ENCODE peak calls at places on chromosomes 7 and 10, in five cellular contexts. One of them, this sample, is unnamed.

GRCh38 chr10:1109795-1110673 is 53.8 kb downstream of the WDR37 start:
- DNase-seq in tibial nerve: peak; percentile 46
- DNase-seq in psoas muscle: no peak
- DNase-seq in colonic mucosa: peak; percentile 72
- DNase-seq in dorsolateral prefrontal cortex: peak; percentile 78
- DNase-seq in this sample: peak; percentile 91

GRCh38 chr10:5198386-5198785 is 1.7 kb downstream of the AKR1C4 start:
- DNase-seq in tibial nerve: no peak
- DNase-seq in psoas muscle: no peak
- DNase-seq in colonic mucosa: no peak
- DNase-seq in dorsolateral prefrontal cortex: no peak
- DNase-seq in this sample: no peak

GRCh38 chr7:87001214-87001613 is 58.2 kb downstream of the ELAPOR2 start:
- DNase-seq in tibial nerve: no peak
- DNase-seq in psoas muscle: no peak
- DNase-seq in colonic mucosa: no peak
- DNase-seq in dorsolateral prefrontal cortex: no peak
- DNase-seq in this sample: peak; percentile 46

GRCh38 chr10:47369251-47369894 is 14.7 kb downstream of the ZNF488 start:
- DNase-seq in tibial nerve: no peak
- DNase-seq in psoas muscle: peak; percentile 35
- DNase-seq in colonic mucosa: no peak
- DNase-seq in dorsolateral prefrontal cortex: no peak
- DNase-seq in this sample: no peak

GRCh38 chr7:49638166-49638565 is 135.3 kb upstream of the VWC2 start:
- DNase-seq in tibial nerve: no peak
- DNase-seq in psoas muscle: no peak
- DNase-seq in colonic mucosa: no peak
- DNase-seq in dorsolateral prefrontal cortex: no peak
- DNase-seq in this sample: no peak

GRCh38 chr7:120064565-120064964 is 208.4 kb upstream of the KCND2 start:
- DNase-seq in tibial nerve: no peak
- DNase-seq in psoas muscle: no peak
- DNase-seq in colonic mucosa: no peak
- DNase-seq in dorsolateral prefrontal cortex: no peak
- DNase-seq in this sample: no peak

GRCh38 chr10:43082087-43082486 is 5.2 kb downstream of the RET start:
- DNase-seq in tibial nerve: no peak
- DNase-seq in psoas muscle: no peak
- DNase-seq in colonic mucosa: no peak
- DNase-seq in dorsolateral prefrontal cortex: no peak
- DNase-seq in this sample: no peak

GRCh38 chr7:159145544-159145891 is 851 bp upstream of the VIPR2 start:
- DNase-seq in tibial nerve: no peak
- DNase-seq in psoas muscle: peak; percentile 21
- DNase-seq in colonic mucosa: no peak
- DNase-seq in dorsolateral prefrontal cortex: no peak
- DNase-seq in this sample: no peak

DNA sequence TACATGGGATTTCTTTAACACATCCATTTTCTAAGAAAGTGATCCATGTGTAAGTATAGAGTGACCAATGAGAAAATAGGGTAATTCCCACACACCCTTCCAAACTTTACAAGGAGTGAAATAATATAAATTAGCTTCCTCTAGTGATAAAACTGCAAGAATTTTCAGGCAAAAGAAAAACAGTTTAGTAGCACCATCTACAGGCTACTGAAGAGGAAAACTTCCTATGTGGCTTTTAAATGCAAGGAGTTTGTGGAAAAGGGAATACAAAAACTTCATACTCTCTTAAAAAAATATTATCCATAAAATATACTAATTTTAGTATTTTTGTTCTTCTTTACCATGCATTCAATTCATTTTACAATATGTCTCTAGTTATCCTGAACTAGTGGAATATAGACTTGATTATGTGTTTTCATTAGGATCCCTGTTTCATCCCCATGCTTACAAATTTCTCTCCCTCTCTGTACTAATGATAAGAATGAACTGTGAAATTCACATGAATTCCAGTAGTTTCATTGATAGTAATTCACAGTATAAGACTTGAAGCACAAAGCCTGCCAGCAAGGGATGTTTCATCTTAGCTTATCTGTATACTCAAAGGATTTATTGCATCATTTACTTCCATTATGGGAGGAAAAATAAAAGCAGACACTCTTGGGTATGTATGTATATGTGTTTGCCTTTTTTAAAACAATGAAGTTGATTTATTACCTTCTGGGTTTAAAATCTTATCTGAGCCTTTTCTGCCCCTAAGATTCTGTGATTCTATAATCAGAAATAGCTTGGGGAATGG is 442.9 kb downstream of the AUTS2 start:
- DNase-seq in tibial nerve: no peak
- DNase-seq in psoas muscle: no peak
- DNase-seq in colonic mucosa: no peak
- DNase-seq in dorsolateral prefrontal cortex: no peak
- DNase-seq in this sample: no peak
- TF ChIP-seq CTCF in tibial nerve: no peak
- TF ChIP-seq CTCF in psoas muscle: peak; percentile 55
- TF ChIP-seq CTCF in colonic mucosa: peak; percentile 19
- TF ChIP-seq CTCF in dorsolateral prefrontal cortex: peak; percentile 79
- TF ChIP-seq CTCF in this sample: peak; percentile 12

DNA sequence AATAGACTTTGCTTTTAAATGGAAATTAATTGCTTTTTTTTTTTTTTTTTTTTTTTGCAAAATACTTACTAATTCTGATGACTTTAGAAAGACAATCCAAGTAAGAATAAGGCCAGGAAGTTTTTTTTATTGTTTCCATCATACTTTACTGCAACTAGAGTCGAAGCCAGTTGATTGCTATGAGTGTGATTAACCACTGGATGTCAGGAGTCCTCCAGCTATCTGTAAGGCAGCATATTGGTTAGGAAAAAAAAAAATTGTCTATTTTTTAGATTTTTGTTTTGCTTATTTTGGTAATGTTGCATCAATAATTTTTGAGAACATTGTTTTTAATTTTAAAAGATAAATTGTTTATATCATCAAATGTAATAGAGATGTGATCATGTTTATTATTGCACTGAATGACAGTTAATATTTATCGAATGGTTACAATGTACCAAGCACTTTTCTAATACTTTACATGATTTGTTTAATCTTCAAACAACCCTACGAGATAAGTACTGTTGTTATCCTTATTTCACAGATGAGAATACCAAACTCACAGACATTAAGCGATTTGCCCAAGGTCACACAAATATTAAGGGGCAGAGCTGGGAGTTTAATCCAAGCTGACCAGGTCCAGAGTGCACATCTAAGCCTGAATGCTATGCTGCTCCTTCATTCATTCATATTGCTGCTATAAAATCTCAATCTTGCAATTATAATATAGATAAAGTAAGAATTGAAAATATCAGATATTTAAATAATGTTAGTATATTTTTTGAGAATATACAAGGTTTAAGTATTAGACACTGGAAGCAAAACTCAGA is 19.9 kb upstream of the LMOD2 start:
- DNase-seq in tibial nerve: no peak
- DNase-seq in psoas muscle: no peak
- DNase-seq in colonic mucosa: no peak
- DNase-seq in dorsolateral prefrontal cortex: no peak
- DNase-seq in this sample: peak; percentile 41
- H3K27ac ChIP-seq in tibial nerve: no peak overlapping the region
- H3K27ac ChIP-seq in psoas muscle: peak overlapping the region; percentile 69
- H3K27ac ChIP-seq in colonic mucosa: no peak overlapping the region
- H3K27ac ChIP-seq in dorsolateral prefrontal cortex: no peak overlapping the region
- H3K27ac ChIP-seq in this sample: no peak overlapping the region

DNA sequence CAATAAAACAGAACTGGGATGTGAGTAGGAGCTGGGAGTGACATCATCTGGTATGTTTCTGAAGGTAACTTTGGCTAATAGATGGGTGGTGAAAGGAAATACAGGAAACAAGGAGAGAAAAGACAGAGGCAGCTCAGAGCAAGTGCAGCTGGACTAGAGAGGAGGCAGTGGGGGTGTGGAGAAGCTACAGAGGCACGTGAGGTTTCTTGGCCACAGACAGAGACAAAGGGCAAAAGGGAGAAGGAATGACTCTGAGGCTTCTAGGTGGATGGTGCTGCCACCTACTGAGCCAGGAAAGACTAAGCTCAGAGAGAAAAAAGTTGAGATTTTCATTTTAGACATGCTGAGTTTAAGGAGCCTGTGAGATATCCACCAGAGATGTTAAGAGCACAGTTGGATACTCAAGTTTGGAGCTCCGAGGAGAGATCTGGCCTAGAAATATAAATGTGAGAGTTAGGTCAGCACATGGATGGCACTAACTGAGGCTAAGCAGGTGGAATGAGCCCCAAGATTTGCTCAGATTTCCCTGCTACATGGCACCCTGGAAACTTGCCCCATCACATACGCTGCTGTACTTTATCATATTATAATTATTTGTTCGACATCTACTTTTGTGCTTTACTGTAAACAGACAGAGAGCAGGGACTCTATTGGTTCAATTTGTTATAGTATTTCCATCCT is 293.0 kb upstream of the IMMP2L start:
- DNase-seq in tibial nerve: peak; percentile 27
- DNase-seq in psoas muscle: no peak
- DNase-seq in colonic mucosa: peak; percentile 69
- DNase-seq in dorsolateral prefrontal cortex: peak; percentile 58
- DNase-seq in this sample: peak; percentile 27
- TF ChIP-seq CTCF in tibial nerve: peak; percentile 17
- TF ChIP-seq CTCF in psoas muscle: peak; percentile 18
- TF ChIP-seq CTCF in colonic mucosa: peak; percentile 22
- TF ChIP-seq CTCF in dorsolateral prefrontal cortex: peak; percentile 66
- TF ChIP-seq CTCF in this sample: peak; percentile 42

DNA sequence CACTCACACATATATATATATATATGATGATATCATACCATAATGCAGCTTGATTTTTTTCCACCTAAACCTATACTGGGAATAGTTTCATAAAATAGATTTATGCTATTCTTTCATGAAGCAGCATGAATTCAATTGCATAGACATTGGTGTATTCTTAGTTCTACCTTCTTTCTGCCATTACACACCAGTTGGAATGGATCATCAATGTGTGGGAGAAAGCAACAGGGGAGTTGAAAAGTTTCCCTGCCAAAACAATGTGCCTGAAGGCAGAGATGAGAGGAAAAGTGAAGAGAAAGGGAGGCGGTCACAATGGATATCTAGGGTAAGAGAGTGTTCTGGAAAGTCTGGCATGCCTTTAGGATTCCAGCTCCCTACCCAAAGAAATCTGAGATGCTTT is 25.2 kb upstream of the ACSL5 start:
- DNase-seq in tibial nerve: no peak
- DNase-seq in psoas muscle: no peak
- DNase-seq in colonic mucosa: no peak
- DNase-seq in dorsolateral prefrontal cortex: no peak
- DNase-seq in this sample: no peak
- H3K27ac ChIP-seq in tibial nerve: no peak overlapping the region
- H3K27ac ChIP-seq in psoas muscle: no peak overlapping the region
- H3K27ac ChIP-seq in colonic mucosa: no peak overlapping the region
- H3K27ac ChIP-seq in dorsolateral prefrontal cortex: no peak overlapping the region
- H3K27ac ChIP-seq in this sample: no peak overlapping the region

GRCh38 chr7:21944616-21945373 is 904 bp downstream of the CDCA7L start:
- DNase-seq in tibial nerve: no peak
- DNase-seq in psoas muscle: no peak
- DNase-seq in colonic mucosa: peak; percentile 83
- DNase-seq in dorsolateral prefrontal cortex: no peak
- DNase-seq in this sample: peak; percentile 76
- TF ChIP-seq CTCF in tibial nerve: no peak
- TF ChIP-seq CTCF in psoas muscle: no peak
- TF ChIP-seq CTCF in colonic mucosa: no peak
- TF ChIP-seq CTCF in dorsolateral prefrontal cortex: no peak
- TF ChIP-seq CTCF in this sample: no peak

GRCh38 chr7:112580717-112581435 is 100.1 kb downstream of the LSMEM1 start:
- DNase-seq in tibial nerve: no peak
- DNase-seq in psoas muscle: no peak
- DNase-seq in colonic mucosa: no peak
- DNase-seq in dorsolateral prefrontal cortex: no peak
- DNase-seq in this sample: no peak
- H3K27ac ChIP-seq in tibial nerve: no peak overlapping the region
- H3K27ac ChIP-seq in psoas muscle: no peak overlapping the region
- H3K27ac ChIP-seq in colonic mucosa: no peak overlapping the region
- H3K27ac ChIP-seq in dorsolateral prefrontal cortex: no peak overlapping the region
- H3K27ac ChIP-seq in this sample: no peak overlapping the region

DNA sequence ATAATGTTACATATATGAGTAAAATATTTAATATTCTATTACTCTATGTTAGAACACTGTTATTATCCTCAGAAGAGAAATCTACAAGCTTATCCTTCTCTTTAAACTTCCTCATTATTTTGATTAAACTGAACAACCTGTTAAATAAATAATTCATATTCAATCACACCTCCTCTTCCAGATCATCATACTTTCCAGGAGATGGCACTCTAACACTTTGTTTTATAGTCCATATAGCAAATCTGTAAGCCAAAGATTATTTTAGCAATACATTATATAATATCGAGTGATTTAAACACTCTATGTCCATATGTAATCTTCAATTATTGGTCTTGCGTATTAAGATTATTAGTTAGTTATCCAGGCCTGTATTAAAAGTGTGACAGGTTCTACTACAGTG is 694.1 kb downstream of the ANKRD7 start:
- DNase-seq in tibial nerve: no peak
- DNase-seq in psoas muscle: no peak
- DNase-seq in colonic mucosa: no peak
- DNase-seq in dorsolateral prefrontal cortex: no peak
- DNase-seq in this sample: peak; percentile 4
- TF ChIP-seq CTCF in tibial nerve: no peak
- TF ChIP-seq CTCF in psoas muscle: no peak
- TF ChIP-seq CTCF in colonic mucosa: no peak
- TF ChIP-seq CTCF in dorsolateral prefrontal cortex: peak; percentile 25
- TF ChIP-seq CTCF in this sample: peak; percentile 35